ENCODE peak calls at places on chromosomes 6 and 20, in nine cellular contexts. W, K, R, S, E, C, Y, T and F are unnamed samples.

GRCh38 chr6:105067329-105067728 is 110.4 kb downstream of the LIN28B start:
- DNase-seq in E (no peak), T (no peak), S (no peak), Y (no peak), R (no peak), C (no peak), K (no peak), W (no peak), F (no peak)

GRCh38 chr6:131083687-131084086 is 20.6 kb upstream of the EPB41L2 start:
- DNase-seq in S (no peak), T (no peak), C (no peak), Y (no peak), E (no peak), K (no peak), W (no peak), R (no peak), F (no peak)

GRCh38 chr6:169162968-169163903 is 90.4 kb downstream of the THBS2 start:
- DNase-seq in W (no peak), S (peak; percentile 64), R (peak; percentile 95), Y (no peak), E (peak; percentile 95), C (peak; percentile 98), T (peak; percentile 97), K (no peak), F (peak; percentile 74)

GRCh38 chr6:154732824-154733609 is at the start of gene SCAF8:
- DNase-seq in W (peak; percentile 91), C (peak; percentile 94), K (peak; percentile 90), S (peak; percentile 93), E (no peak), R (peak; percentile 87), Y (peak; percentile 76), T (peak; percentile 95), F (peak; percentile 87)

GRCh38 chr6:144660545-144660944 is 375.4 kb downstream of the UTRN start:
- DNase-seq in T (no peak), E (no peak), Y (no peak), W (no peak), C (no peak), R (no peak), S (no peak), K (no peak), F (no peak)

GRCh38 chr20:53069121-53069520 is 97.0 kb downstream of the TSHZ2 start:
- DNase-seq in K (no peak), S (no peak), T (no peak), E (no peak), C (no peak), R (no peak), W (no peak), Y (no peak), F (no peak)

GRCh38 chr6:73308712-73309533 is 45.2 kb downstream of the DPPA5 start:
- DNase-seq in T (peak; percentile 49), E (no peak), W (no peak), R (peak; percentile 35), C (peak; percentile 44), S (no peak), Y (no peak), K (peak; percentile 28), F (no peak)

GRCh38 chr6:74048387-74048786 is 352.4 kb downstream of the CD109 start:
- DNase-seq in K (no peak), E (no peak), R (no peak), T (no peak), C (no peak), W (no peak), S (no peak), Y (no peak), F (no peak)

GRCh38 chr6:84424956-84425355 is 197.5 kb upstream of the CEP162 start:
- DNase-seq in K (no peak), C (no peak), Y (no peak), S (no peak), E (no peak), W (no peak), T (no peak), R (no peak), F (no peak)

GRCh38 chr6:52399511-52400315 is 20.4 kb upstream of the EFHC1 start:
- DNase-seq in K (peak; percentile 67), S (no peak), R (peak; percentile 76), W (no peak), E (no peak), Y (no peak), T (peak; percentile 81), C (peak; percentile 79), F (no peak)

GRCh38 chr6:26296857-26297648 is 67.9 kb upstream of the BTN3A2 start:
- DNase-seq in E (no peak), W (no peak), T (no peak), Y (no peak), S (no peak), R (no peak), C (peak; percentile 81), K (no peak), F (no peak)

GRCh38 chr6:143449731-143450452 is 603 bp downstream of the ADAT2 start:
- DNase-seq in S (peak; percentile 23), T (peak; percentile 19), W (no peak), R (peak; percentile 53), C (peak; percentile 61), E (no peak), K (peak; percentile 68), Y (peak; percentile 31), F (no peak)

GRCh38 chr6:141103246-141103645 is 1029.5 kb upstream of the GJE1 start:
- DNase-seq in T (peak; percentile 51), E (no peak), S (no peak), W (no peak), K (no peak), R (peak; percentile 16), C (peak; percentile 71), Y (no peak), F (no peak)

GRCh38 chr6:111992851-111993250 is 61.1 kb upstream of the CCN6 start:
- DNase-seq in C (peak; percentile 43), T (no peak), E (no peak), W (no peak), Y (peak; percentile 33), S (no peak), K (peak; percentile 82), R (no peak), F (no peak)

GRCh38 chr6:24761193-24761835 is 13.4 kb upstream of the GMNN start:
- DNase-seq in E (no peak), Y (no peak), C (no peak), K (peak; percentile 10), S (peak; percentile 64), R (no peak), T (no peak), W (no peak), F (no peak)

GRCh38 chr6:45054610-45055009 is 273.5 kb upstream of the RUNX2 start:
- DNase-seq in R (peak; percentile 45), E (no peak), T (no peak), C (no peak), W (no peak), K (peak; percentile 30), S (no peak), Y (no peak), F (no peak)

GRCh38 chr6:3577517-3577916 is 120.7 kb upstream of the SLC22A23 start:
- DNase-seq in Y (no peak), W (no peak), R (no peak), S (no peak), E (no peak), T (no peak), C (no peak), K (no peak), F (no peak)

GRCh38 chr6:159691133-159691962 is 1.7 kb downstream of the SOD2 start:
- DNase-seq in C (peak; percentile 86), K (peak; percentile 67), S (no peak), Y (no peak), W (no peak), R (peak; percentile 97), E (peak; percentile 59), T (peak; percentile 97), F (no peak)
- H3K4me3 ChIP-seq in C (peak overlapping the region; percentile 60), K (peak overlapping the region; percentile 77), S (peak overlapping the region; percentile 96), Y (peak overlapping the region; percentile 94), W (peak overlapping the region; percentile 92), R (peak overlapping the region; percentile 74), E (peak overlapping the region; percentile 73), T (peak overlapping the region; percentile 88), F (peak overlapping the region; percentile 100)

DNA sequence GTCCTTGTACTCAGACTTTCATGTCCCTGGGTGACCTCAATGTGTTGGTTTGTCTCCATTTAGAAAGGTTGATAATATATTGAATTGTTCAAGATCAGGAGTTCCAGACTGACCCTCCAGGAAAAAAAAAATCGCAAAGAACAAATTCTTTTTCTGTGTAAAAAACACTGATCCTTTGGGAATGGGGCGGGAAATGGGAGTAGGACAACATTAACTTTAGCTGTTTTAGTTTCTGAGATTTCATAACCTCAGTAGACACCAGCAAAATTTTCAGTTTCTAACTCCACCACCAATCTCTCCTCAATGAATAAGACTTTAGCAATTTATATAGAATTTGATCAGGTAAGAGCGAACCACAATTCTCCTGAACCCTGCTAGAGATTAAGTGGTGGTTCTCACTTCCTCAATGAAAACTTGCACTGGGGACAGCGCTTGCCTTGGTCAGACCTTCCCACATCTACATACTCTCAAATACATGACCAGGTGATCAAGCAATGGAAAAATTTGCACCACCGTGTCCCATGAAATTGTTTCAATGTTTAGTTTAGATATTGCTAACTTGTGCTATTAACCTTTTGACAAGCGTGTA is 231.2 kb upstream of the PLN start:
- DNase-seq in T (no peak), C (no peak), K (peak; percentile 9), E (no peak), S (no peak), W (no peak), Y (no peak), R (no peak), F (no peak)
- H3K4me3 ChIP-seq in T (peak overlapping the region; percentile 58), C (no peak overlapping the region), K (no peak overlapping the region), E (no peak overlapping the region), S (no peak overlapping the region), W (no peak overlapping the region), Y (no peak overlapping the region), R (no peak overlapping the region), F (no peak overlapping the region)

GRCh38 chr6:113500221-113500620 is 356.9 kb upstream of the MARCKS start:
- DNase-seq in C (no peak), Y (no peak), E (no peak), R (peak; percentile 29), S (no peak), W (no peak), T (no peak), K (no peak), F (no peak)

GRCh38 chr6:113495521-113495920 is 361.6 kb upstream of the MARCKS start:
- DNase-seq in R (peak; percentile 47), T (peak; percentile 25), Y (no peak), S (no peak), C (peak; percentile 82), W (no peak), K (no peak), E (peak; percentile 16), F (no peak)

GRCh38 chr6:113493991-113494390 is 363.2 kb upstream of the MARCKS start:
- DNase-seq in T (no peak), W (no peak), K (no peak), E (no peak), C (no peak), Y (no peak), S (no peak), R (no peak), F (no peak)

GRCh38 chr6:113490356-113490755 is 366.8 kb upstream of the MARCKS start:
- DNase-seq in E (no peak), S (no peak), C (no peak), R (no peak), Y (no peak), T (no peak), K (no peak), W (no peak), F (no peak)

GRCh38 chr6:113496157-113496556 is 361.0 kb upstream of the MARCKS start:
- DNase-seq in S (no peak), C (peak; percentile 15), E (no peak), R (peak; percentile 74), K (no peak), Y (no peak), W (no peak), T (no peak), F (no peak)
- H3K4me3 ChIP-seq in S (no peak overlapping the region), C (no peak overlapping the region), E (no peak overlapping the region), R (no peak overlapping the region), K (no peak overlapping the region), Y (no peak overlapping the region), W (no peak overlapping the region), T (no peak overlapping the region), F (no peak overlapping the region)

GRCh38 chr20:6395695-6396094 is 272.9 kb upstream of the FERMT1 start:
- DNase-seq in R (no peak), K (no peak), T (no peak), S (no peak), W (no peak), Y (no peak), E (no peak), C (no peak), F (no peak)
- H3K4me3 ChIP-seq in R (no peak overlapping the region), K (no peak overlapping the region), T (no peak overlapping the region), S (no peak overlapping the region), W (no peak overlapping the region), Y (no peak overlapping the region), E (no peak overlapping the region), C (no peak overlapping the region), F (no peak overlapping the region)